ENCODE peak calls at places on chromosomes 5 and 9, in eight cellular contexts. P, T, B, J, I, Q, X and G are unnamed samples.

GRCh38 chr5:87645241-87645640 is 232.5 kb upstream of the CCNH start:
- DNase-seq in P (no peak), T (no peak), B (no peak), J (no peak), I (no peak), Q (no peak), X (no peak), G (no peak)

GRCh38 chr5:179805529-179806249 is 977 bp downstream of the MGAT4B start:
- DNase-seq in P (no peak), T (no peak), B (peak), J (no peak), I (no peak), Q (peak), X (peak), G (no peak)

GRCh38 chr5:162410365-162410764 is 342.8 kb downstream of the GABRG2 start:
- DNase-seq in P (no peak), T (no peak), B (no peak), J (no peak), I (no peak), Q (no peak), X (no peak), G (no peak)

GRCh38 chr9:112380102-112380581 is at the start of gene HSDL2:
- DNase-seq in P (no peak), T (peak), B (peak), J (no peak), I (peak), Q (peak), X (no peak), G (no peak)

GRCh38 chr9:128644452-128644851 is 12.2 kb downstream of the DYNC2I2 start:
- DNase-seq in P (no peak), T (no peak), B (no peak), J (no peak), I (no peak), Q (no peak), X (no peak), G (no peak)

GRCh38 chr5:141564216-141564692 is 54.5 kb downstream of the DIAPH1 start:
- DNase-seq in P (peak), T (peak), B (peak), J (peak), I (peak), Q (peak), X (peak), G (no peak)

GRCh38 chr9:72041775-72042194 is 18.6 kb downstream of the C9orf57 start:
- DNase-seq in P (peak), T (no peak), B (no peak), J (no peak), I (peak), Q (no peak), X (peak), G (no peak)

GRCh38 chr5:54902817-54903473 is 82.4 kb downstream of the ESM1 start:
- DNase-seq in P (peak), T (peak), B (peak), J (no peak), I (peak), Q (no peak), X (no peak), G (no peak)

GRCh38 chr9:4116091-4116581 is 183.7 kb downstream of the GLIS3 start:
- DNase-seq in P (no peak), T (no peak), B (no peak), J (no peak), I (peak), Q (no peak), X (no peak), G (no peak)

GRCh38 chr9:71859939-71860338 is 51.1 kb downstream of the ABHD17B start:
- DNase-seq in P (no peak), T (no peak), B (no peak), J (no peak), I (no peak), Q (no peak), X (no peak), G (no peak)

GRCh38 chr9:107173422-107174180 is 109.5 kb upstream of the RAD23B start:
- DNase-seq in P (no peak), T (no peak), B (no peak), J (no peak), I (peak), Q (no peak), X (no peak), G (no peak)

GRCh38 chr5:56415356-56415765 is 182.2 kb upstream of the ANKRD55 start:
- DNase-seq in P (peak), T (peak), B (peak), J (no peak), I (no peak), Q (no peak), X (no peak), G (no peak)

GRCh38 chr5:72709341-72709740 is 107.1 kb upstream of the TNPO1 start:
- DNase-seq in P (no peak), T (no peak), B (no peak), J (no peak), I (no peak), Q (no peak), X (no peak), G (no peak)

GRCh38 chr9:126112135-126112720 is 214.4 kb upstream of the MVB12B start:
- DNase-seq in P (no peak), T (no peak), B (no peak), J (no peak), I (no peak), Q (no peak), X (no peak), G (peak)

GRCh38 chr5:76269259-76269958 is 133.7 kb upstream of the IQGAP2 start:
- DNase-seq in P (no peak), T (no peak), B (peak), J (no peak), I (no peak), Q (no peak), X (no peak), G (no peak)

GRCh38 chr9:107949058-107949457 is 459.5 kb upstream of the KLF4 start:
- DNase-seq in P (no peak), T (no peak), B (no peak), J (no peak), I (peak), Q (no peak), X (no peak), G (no peak)

GRCh38 chr5:131782717-131783116 is 14.1 kb downstream of the FNIP1 start:
- DNase-seq in P (no peak), T (no peak), B (no peak), J (no peak), I (no peak), Q (no peak), X (no peak), G (no peak)

GRCh38 chr9:91750343-91750742 is 199.7 kb downstream of the ROR2 start:
- DNase-seq in P (no peak), T (no peak), B (no peak), J (no peak), I (no peak), Q (no peak), X (no peak), G (no peak)

GRCh38 chr5:6220346-6221088 is 157.8 kb downstream of the MED10 start:
- DNase-seq in P (no peak), T (no peak), B (no peak), J (no peak), I (no peak), Q (no peak), X (no peak), G (no peak)

DNA sequence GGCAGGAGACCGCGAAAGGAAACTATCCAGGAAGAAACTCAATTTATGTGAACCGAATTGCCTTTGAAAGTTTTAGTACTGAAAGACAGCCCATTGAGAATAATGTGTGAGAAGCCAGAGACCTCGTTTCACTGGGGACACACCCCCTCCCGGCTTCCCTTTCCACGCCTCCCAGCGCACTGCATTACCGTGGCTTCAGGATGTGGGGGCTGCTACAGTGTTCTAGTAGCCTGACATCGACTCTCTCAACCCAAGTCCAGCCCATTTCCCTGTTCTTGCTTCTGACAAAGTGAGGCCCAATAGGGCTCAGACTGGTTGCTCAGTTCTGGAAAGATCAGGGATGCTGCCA is 3.5 kb downstream of the PAX5 start:
- DNase-seq in P (no peak), T (peak), B (peak), J (no peak), I (no peak), Q (no peak), X (no peak), G (no peak)
- H3K4me3 ChIP-seq in P (peak), T (no peak), B (no peak), J (no peak), I (no peak), Q (no peak), X (no peak), G (no peak)

DNA sequence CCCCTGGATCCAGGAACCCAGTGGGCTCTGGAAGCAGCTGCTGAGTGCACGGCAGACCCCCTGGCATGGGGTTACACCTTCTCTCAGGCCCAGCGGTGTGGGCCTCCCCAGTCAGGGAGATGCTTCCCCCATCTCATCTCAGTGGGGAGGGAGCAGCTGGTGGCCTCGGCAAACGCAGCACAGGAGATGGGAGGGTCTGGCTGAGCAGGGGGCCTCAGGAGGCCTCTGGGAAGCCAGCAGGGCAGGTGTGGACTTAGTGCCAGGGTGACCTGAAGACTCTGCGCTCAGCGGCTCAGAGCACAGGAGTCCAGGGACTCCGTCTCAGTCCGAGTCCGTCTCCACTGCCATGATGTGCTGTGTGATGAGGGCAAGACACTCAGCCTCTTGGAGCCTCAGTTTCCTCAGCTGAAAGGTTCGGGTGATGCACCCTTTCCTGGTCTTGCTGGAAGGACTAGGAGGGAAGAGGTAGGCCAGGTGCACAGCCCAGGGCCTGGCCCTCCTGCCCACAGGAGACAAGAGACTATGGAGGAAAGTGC is 100.6 kb downstream of the GTF3C4 start:
- DNase-seq in P (no peak), T (no peak), B (no peak), J (no peak), I (no peak), Q (no peak), X (no peak), G (no peak)
- H3K4me3 ChIP-seq in P (peak), T (peak), B (no peak), J (no peak), I (peak), Q (no peak), X (peak), G (peak)

DNA sequence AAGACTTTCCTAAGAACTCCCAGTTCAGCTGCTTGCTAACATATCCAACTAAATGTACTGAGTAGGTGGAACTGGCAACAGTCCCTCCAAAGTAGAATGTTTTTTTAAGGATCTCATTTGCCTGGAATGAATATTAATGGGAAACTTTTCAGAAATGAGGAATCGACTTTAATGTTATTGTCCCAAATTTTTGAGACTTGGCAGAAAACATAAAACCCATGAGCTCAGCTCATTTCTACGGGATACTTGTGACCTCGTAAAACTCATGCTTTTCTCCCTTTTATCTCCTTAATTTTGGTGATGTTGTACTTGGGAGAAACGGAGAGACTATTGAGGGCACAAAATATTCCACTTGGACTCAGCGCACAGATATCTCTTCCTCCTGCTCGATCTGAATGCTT is 296.8 kb downstream of the EBF1 start:
- DNase-seq in P (no peak), T (no peak), B (no peak), J (no peak), I (peak), Q (no peak), X (no peak), G (no peak)
- H3K4me3 ChIP-seq in P (no peak), T (no peak), B (no peak), J (no peak), I (no peak), Q (no peak), X (no peak), G (peak)

GRCh38 chr5:181043285-181044092 is 3.4 kb downstream of the BTNL9 start:
- DNase-seq in P (no peak), T (no peak), B (no peak), J (no peak), I (no peak), Q (no peak), X (no peak), G (no peak)

GRCh38 chr5:181044093-181044599 is 4.1 kb downstream of the BTNL9 start:
- DNase-seq in P (no peak), T (no peak), B (no peak), J (no peak), I (no peak), Q (no peak), X (no peak), G (no peak)

GRCh38 chr5:181045316-181045715 is 5.2 kb downstream of the BTNL9 start:
- DNase-seq in P (no peak), T (no peak), B (no peak), J (no peak), I (no peak), Q (no peak), X (no peak), G (no peak)

GRCh38 chr5:181042722-181043121 is 2.7 kb downstream of the BTNL9 start:
- DNase-seq in P (no peak), T (no peak), B (no peak), J (no peak), I (no peak), Q (no peak), X (no peak), G (no peak)

GRCh38 chr5:181044662-181045305 is 4.7 kb downstream of the BTNL9 start:
- DNase-seq in P (no peak), T (no peak), B (no peak), J (no peak), I (peak), Q (no peak), X (peak), G (no peak)
- H3K4me3 ChIP-seq in P (no peak), T (no peak), B (no peak), J (no peak), I (no peak), Q (no peak), X (no peak), G (no peak)

DNA sequence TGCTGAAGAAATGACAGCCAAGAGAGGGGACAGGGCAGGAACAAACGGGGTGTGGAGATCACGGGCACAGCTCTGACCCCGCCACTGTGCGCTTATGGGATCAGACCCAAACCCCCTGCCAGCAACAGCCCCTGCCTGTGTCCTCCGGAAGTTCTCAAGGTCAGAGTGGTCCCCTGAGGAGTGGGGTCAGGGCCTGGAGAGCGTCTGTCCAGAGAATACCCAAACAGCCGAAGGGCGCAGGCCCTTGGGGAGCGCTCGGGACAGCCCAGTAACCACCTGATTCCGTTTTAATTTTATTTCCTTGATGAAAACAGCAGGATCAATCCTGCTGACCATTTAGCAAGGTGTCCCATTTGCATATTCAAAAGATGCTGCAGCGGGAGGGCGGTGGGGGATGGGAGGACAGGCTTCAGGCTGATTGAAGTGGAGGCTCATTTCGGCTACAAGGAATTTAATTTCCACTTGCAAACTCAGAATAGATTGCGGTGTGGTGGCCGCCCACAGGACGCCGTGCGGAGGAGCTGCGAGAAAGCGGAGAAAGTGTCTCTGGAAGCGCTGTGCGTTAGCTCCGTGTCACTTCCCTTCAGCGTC is 32.6 kb upstream of the TMEM250 start:
- DNase-seq in P (no peak), T (no peak), B (no peak), J (no peak), I (no peak), Q (no peak), X (no peak), G (no peak)
- H3K4me3 ChIP-seq in P (no peak), T (no peak), B (no peak), J (no peak), I (no peak), Q (no peak), X (no peak), G (no peak)

DNA sequence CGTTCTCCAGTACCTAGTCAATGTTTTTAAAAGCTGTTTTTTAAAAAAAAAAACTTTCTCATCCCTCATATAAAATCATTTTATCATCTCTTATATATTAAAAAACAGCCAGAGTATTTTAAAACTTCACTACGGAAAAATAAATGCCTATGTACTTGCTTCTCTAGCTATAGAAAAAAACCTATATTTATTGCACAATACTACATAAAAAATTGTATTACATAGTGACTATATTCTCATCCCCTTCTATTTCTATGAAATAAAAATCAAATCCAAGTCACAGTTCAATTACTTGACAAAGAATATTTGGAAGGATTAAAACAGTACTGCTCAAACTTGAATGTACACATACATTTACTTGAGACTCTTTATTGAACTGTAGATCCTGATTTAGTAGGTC is 56.7 kb downstream of the RICTOR start:
- DNase-seq in P (no peak), T (no peak), B (no peak), J (no peak), I (no peak), Q (no peak), X (no peak), G (no peak)
- H3K4me3 ChIP-seq in P (no peak), T (no peak), B (no peak), J (no peak), I (no peak), Q (no peak), X (no peak), G (no peak)

DNA sequence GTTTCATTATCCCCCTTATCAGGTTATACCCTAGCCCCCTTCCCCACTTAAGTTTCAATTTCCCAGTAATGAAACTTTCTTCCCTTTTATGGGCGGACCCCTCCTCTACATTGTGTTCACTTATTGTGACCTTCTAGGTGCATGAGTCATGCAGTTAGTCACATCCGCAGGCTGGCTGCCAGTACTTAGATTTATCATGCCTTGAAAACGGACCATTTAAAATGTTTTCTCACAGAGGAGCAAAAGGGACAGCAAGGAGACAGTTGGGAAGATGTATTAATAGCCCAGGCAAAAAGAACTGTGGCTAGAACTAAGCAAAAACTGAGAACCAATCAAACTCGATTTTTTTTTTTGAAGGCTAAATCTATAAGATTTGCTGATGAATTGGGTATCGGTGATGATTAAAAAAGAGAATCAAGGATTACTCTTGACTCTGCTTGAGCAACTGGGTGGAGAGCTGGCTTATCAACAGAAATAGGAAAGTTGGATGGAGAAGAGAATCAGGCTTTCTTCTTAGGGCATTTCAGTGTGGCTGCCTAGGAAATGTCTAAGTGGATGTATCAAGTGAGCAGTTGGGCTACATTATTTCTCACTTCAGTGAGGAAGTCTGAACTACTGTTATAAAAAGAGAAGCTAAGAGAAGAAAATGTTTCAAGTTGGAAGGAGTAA is 615.0 kb downstream of the HINT1 start:
- DNase-seq in P (no peak), T (no peak), B (no peak), J (no peak), I (peak), Q (peak), X (no peak), G (no peak)
- H3K4me3 ChIP-seq in P (no peak), T (no peak), B (no peak), J (no peak), I (no peak), Q (no peak), X (no peak), G (no peak)

GRCh38 chr5:109743770-109744212 is 54.1 kb downstream of the MAN2A1 start:
- DNase-seq in P (no peak), T (no peak), B (no peak), J (no peak), I (peak), Q (peak), X (no peak), G (no peak)
- H3K4me3 ChIP-seq in P (no peak), T (no peak), B (no peak), J (no peak), I (no peak), Q (no peak), X (no peak), G (no peak)

DNA sequence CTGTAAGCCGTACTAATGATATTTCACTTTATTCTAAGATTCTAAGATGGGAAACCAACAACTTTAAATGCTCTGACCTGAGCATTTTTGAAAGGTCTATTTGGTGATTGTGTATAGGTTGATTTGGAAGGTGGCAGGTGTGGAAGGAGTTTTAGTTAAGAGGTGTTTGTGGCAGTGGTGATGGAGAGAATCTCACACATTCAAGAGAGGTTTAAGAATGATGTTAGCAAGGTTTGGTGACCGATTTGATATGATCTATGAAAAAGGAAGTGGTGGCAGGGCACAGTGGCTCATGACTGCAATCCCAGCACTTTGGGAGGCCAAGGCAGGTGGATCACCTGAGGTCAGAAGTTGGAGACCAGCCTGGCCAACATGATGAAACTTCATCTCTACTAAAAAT is 319.2 kb upstream of the CD180 start:
- DNase-seq in P (no peak), T (no peak), B (peak), J (no peak), I (no peak), Q (no peak), X (no peak), G (no peak)
- H3K4me3 ChIP-seq in P (no peak), T (no peak), B (no peak), J (no peak), I (no peak), Q (no peak), X (no peak), G (no peak)